ENCODE peak calls at places on chromosomes 13 and 19, in four cellular contexts. One of them, this sample, is unnamed.

GRCh38 chr19:10892256-10892655 is 20.9 kb downstream of the CARM1 start:
- DNase-seq in fibroblast of lung: no peak
- DNase-seq in upper lobe of right lung: no peak
- DNase-seq in heart left ventricle: no peak
- DNase-seq in this sample: no peak

GRCh38 chr19:41705393-41706174 is 2.8 kb upstream of the CEACAM5 start:
- DNase-seq in fibroblast of lung: peak; percentile 4
- DNase-seq in heart left ventricle: no peak
- DNase-seq in upper lobe of right lung: peak; percentile 72
- DNase-seq in this sample: no peak

GRCh38 chr19:19580417-19580816 is 38.1 kb downstream of the PBX4 start:
- DNase-seq in heart left ventricle: no peak
- DNase-seq in upper lobe of right lung: no peak
- DNase-seq in fibroblast of lung: no peak
- DNase-seq in this sample: no peak

GRCh38 chr13:100392709-100393630 is 195.6 kb downstream of the GGACT start:
- DNase-seq in heart left ventricle: peak; percentile 60
- DNase-seq in upper lobe of right lung: no peak
- DNase-seq in fibroblast of lung: peak; percentile 100
- DNase-seq in this sample: peak; percentile 97

GRCh38 chr13:35876601-35877000 is 254.6 kb downstream of the DCLK1 start:
- DNase-seq in fibroblast of lung: peak; percentile 18
- DNase-seq in heart left ventricle: no peak
- DNase-seq in upper lobe of right lung: no peak
- DNase-seq in this sample: no peak

GRCh38 chr19:28288850-28289249 is 924.1 kb downstream of the UQCRFS1 start:
- DNase-seq in upper lobe of right lung: no peak
- DNase-seq in heart left ventricle: no peak
- DNase-seq in fibroblast of lung: peak; percentile 18
- DNase-seq in this sample: no peak

GRCh38 chr19:1026189-1027019 is at the start of gene CNN2:
- DNase-seq in upper lobe of right lung: peak; percentile 93
- DNase-seq in fibroblast of lung: peak; percentile 77
- DNase-seq in heart left ventricle: peak; percentile 91
- DNase-seq in this sample: no peak

GRCh38 chr19:42295831-42296525 is 6.0 kb upstream of the PRR19 start:
- DNase-seq in upper lobe of right lung: peak; percentile 91
- DNase-seq in fibroblast of lung: peak; percentile 31
- DNase-seq in heart left ventricle: peak; percentile 80
- DNase-seq in this sample: no peak

GRCh38 chr19:50427318-50427925 is 5.3 kb upstream of the MYBPC2 start:
- DNase-seq in heart left ventricle: no peak
- DNase-seq in fibroblast of lung: no peak
- DNase-seq in upper lobe of right lung: no peak
- DNase-seq in this sample: no peak

GRCh38 chr13:55214851-55215345 is 1925.8 kb upstream of the PRR20A start:
- DNase-seq in heart left ventricle: no peak
- DNase-seq in fibroblast of lung: no peak
- DNase-seq in upper lobe of right lung: no peak
- DNase-seq in this sample: no peak

GRCh38 chr13:43838909-43839308 is 40.6 kb downstream of the CCDC122 start:
- DNase-seq in fibroblast of lung: peak; percentile 86
- DNase-seq in heart left ventricle: no peak
- DNase-seq in upper lobe of right lung: no peak
- DNase-seq in this sample: no peak

GRCh38 chr19:19064098-19064722 is 416 bp downstream of the SLC25A42 start:
- DNase-seq in upper lobe of right lung: no peak
- DNase-seq in fibroblast of lung: no peak
- DNase-seq in heart left ventricle: no peak
- DNase-seq in this sample: no peak

GRCh38 chr13:98775844-98776598 is 23.5 kb upstream of the SLC15A1 start:
- DNase-seq in upper lobe of right lung: no peak
- DNase-seq in fibroblast of lung: peak; percentile 82
- DNase-seq in heart left ventricle: no peak
- DNase-seq in this sample: peak; percentile 67

GRCh38 chr13:45269204-45269603 is 68.4 kb upstream of the KCTD4 start:
- DNase-seq in heart left ventricle: no peak
- DNase-seq in fibroblast of lung: peak; percentile 67
- DNase-seq in upper lobe of right lung: no peak
- DNase-seq in this sample: no peak

GRCh38 chr13:29583073-29583785 is 12.3 kb downstream of the SLC7A1 start:
- DNase-seq in upper lobe of right lung: no peak
- DNase-seq in fibroblast of lung: peak; percentile 91
- DNase-seq in heart left ventricle: no peak
- DNase-seq in this sample: peak; percentile 67

GRCh38 chr19:56671613-56671994 is at the start of gene ZNF835:
- DNase-seq in heart left ventricle: peak; percentile 98
- DNase-seq in upper lobe of right lung: peak; percentile 94
- DNase-seq in fibroblast of lung: peak; percentile 2
- DNase-seq in this sample: no peak

GRCh38 chr13:107458269-107458668 is 757.1 kb downstream of the LIG4 start:
- DNase-seq in heart left ventricle: no peak
- DNase-seq in upper lobe of right lung: no peak
- DNase-seq in fibroblast of lung: no peak
- DNase-seq in this sample: no peak

GRCh38 chr13:62293081-62293480 is 877.4 kb upstream of the PCDH20 start:
- DNase-seq in upper lobe of right lung: no peak
- DNase-seq in fibroblast of lung: peak; percentile 2
- DNase-seq in heart left ventricle: no peak
- DNase-seq in this sample: no peak

GRCh38 chr13:46480131-46480530 is 72.8 kb upstream of the LRCH1 start:
- DNase-seq in heart left ventricle: no peak
- DNase-seq in upper lobe of right lung: no peak
- DNase-seq in fibroblast of lung: no peak
- DNase-seq in this sample: no peak

GRCh38 chr19:36136975-36137686 is 2.7 kb upstream of the CAPNS1 start:
- DNase-seq in heart left ventricle: peak; percentile 76
- DNase-seq in fibroblast of lung: peak; percentile 66
- DNase-seq in upper lobe of right lung: peak; percentile 80
- DNase-seq in this sample: no peak

GRCh38 chr19:42048992-42049391 is 21.0 kb downstream of the GRIK5 start:
- DNase-seq in fibroblast of lung: no peak
- DNase-seq in upper lobe of right lung: no peak
- DNase-seq in heart left ventricle: no peak
- DNase-seq in this sample: no peak

GRCh38 chr13:78680064-78680463 is 21.1 kb upstream of the OBI1 start:
- DNase-seq in upper lobe of right lung: no peak
- DNase-seq in fibroblast of lung: no peak
- DNase-seq in heart left ventricle: no peak
- DNase-seq in this sample: no peak

GRCh38 chr19:18674616-18675015 is 8.9 kb upstream of the CRTC1 start:
- DNase-seq in heart left ventricle: peak; percentile 78
- DNase-seq in fibroblast of lung: peak; percentile 45
- DNase-seq in upper lobe of right lung: no peak
- DNase-seq in this sample: no peak

GRCh38 chr13:100534911-100535310 is 53.7 kb downstream of the GGACT start:
- DNase-seq in heart left ventricle: no peak
- DNase-seq in fibroblast of lung: no peak
- DNase-seq in upper lobe of right lung: no peak
- DNase-seq in this sample: no peak

GRCh38 chr13:114128624-114129522 is 3.5 kb downstream of the RASA3 start:
- DNase-seq in upper lobe of right lung: peak; percentile 86
- DNase-seq in heart left ventricle: peak; percentile 84
- DNase-seq in fibroblast of lung: peak; percentile 97
- DNase-seq in this sample: peak; percentile 57

GRCh38 chr13:52127378-52127777 is 1.5 kb downstream of the NEK5 start:
- DNase-seq in upper lobe of right lung: no peak
- DNase-seq in heart left ventricle: no peak
- DNase-seq in fibroblast of lung: peak; percentile 94
- DNase-seq in this sample: no peak

DNA sequence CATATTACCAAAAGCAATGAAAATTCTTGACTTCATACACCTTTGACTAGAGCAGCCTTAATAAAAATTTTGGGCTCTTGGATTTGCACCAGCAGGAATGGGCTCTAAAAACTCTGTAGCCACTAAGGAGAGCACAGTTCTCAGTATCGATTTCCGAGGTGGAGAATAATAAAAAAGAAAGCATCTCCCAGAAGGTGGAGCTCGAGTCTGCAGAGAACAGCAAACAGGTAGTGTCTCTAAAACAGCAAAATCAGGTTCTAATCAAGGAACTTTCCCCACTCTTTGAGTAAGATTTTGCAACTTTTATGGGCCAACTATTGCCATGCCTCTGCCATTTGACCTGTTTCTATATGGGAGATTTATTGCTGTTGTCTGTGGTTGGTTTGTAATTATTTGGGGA is 258.7 kb upstream of the GPC6 start:
- DNase-seq in heart left ventricle: no peak
- DNase-seq in upper lobe of right lung: no peak
- DNase-seq in fibroblast of lung: peak; percentile 8
- DNase-seq in this sample: no peak
- TF ChIP-seq CTCF in heart left ventricle: no peak
- TF ChIP-seq CTCF in upper lobe of right lung: no peak
- TF ChIP-seq CTCF in fibroblast of lung: no peak
- TF ChIP-seq CTCF in this sample: peak; percentile 44

GRCh38 chr19:23395041-23395721 is at the start of gene ZNF91:
- DNase-seq in heart left ventricle: peak; percentile 99
- DNase-seq in fibroblast of lung: peak; percentile 97
- DNase-seq in upper lobe of right lung: peak; percentile 95
- DNase-seq in this sample: peak; percentile 80

GRCh38 chr19:23391239-23391638 is 4.0 kb downstream of the ZNF91 start:
- DNase-seq in heart left ventricle: no peak
- DNase-seq in fibroblast of lung: no peak
- DNase-seq in upper lobe of right lung: no peak
- DNase-seq in this sample: no peak

GRCh38 chr19:23392706-23393105 is 2.6 kb downstream of the ZNF91 start:
- DNase-seq in heart left ventricle: no peak
- DNase-seq in fibroblast of lung: peak; percentile 35
- DNase-seq in upper lobe of right lung: no peak
- DNase-seq in this sample: no peak

GRCh38 chr19:23393121-23393520 is 2.1 kb downstream of the ZNF91 start:
- DNase-seq in fibroblast of lung: no peak
- DNase-seq in upper lobe of right lung: no peak
- DNase-seq in heart left ventricle: no peak
- DNase-seq in this sample: no peak
- TF ChIP-seq CTCF in fibroblast of lung: no peak
- TF ChIP-seq CTCF in upper lobe of right lung: no peak
- TF ChIP-seq CTCF in heart left ventricle: no peak
- TF ChIP-seq CTCF in this sample: no peak

DNA sequence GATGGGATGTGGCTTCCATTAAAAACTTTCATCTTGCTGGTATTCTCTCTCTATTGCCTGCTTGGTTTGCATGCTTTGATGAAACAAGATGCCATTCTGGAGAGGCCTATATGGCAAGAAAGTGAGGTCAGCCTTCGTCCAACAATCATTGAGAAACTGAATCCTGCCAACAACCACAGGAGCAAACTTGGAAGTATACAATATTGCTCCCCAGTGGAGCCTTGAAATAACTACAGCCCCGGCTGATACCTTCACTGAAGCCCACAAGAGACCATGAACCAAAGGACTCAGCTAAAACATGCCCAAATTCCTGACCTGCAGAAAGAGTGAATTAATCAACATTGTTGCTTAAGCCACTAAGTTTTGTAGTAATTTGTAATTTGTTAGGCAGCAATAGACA is 82.5 kb upstream of the FGF14 start:
- DNase-seq in upper lobe of right lung: no peak
- DNase-seq in heart left ventricle: no peak
- DNase-seq in fibroblast of lung: peak; percentile 2
- DNase-seq in this sample: peak; percentile 4
- TF ChIP-seq CTCF in upper lobe of right lung: no peak
- TF ChIP-seq CTCF in heart left ventricle: peak; percentile 7
- TF ChIP-seq CTCF in fibroblast of lung: peak; percentile 48
- TF ChIP-seq CTCF in this sample: peak; percentile 53

GRCh38 chr19:51607920-51608562 is 22.2 kb downstream of the SIGLEC5 start:
- DNase-seq in heart left ventricle: peak; percentile 82
- DNase-seq in fibroblast of lung: peak; percentile 39
- DNase-seq in upper lobe of right lung: peak; percentile 91
- DNase-seq in this sample: no peak

GRCh38 chr19:51610576-51610975 is 19.6 kb downstream of the SIGLEC5 start:
- DNase-seq in fibroblast of lung: no peak
- DNase-seq in upper lobe of right lung: no peak
- DNase-seq in heart left ventricle: no peak
- DNase-seq in this sample: no peak

GRCh38 chr19:51602189-51602854 is 27.9 kb downstream of the SIGLEC5 start:
- DNase-seq in upper lobe of right lung: no peak
- DNase-seq in fibroblast of lung: no peak
- DNase-seq in heart left ventricle: no peak
- DNase-seq in this sample: no peak

GRCh38 chr19:51607077-51607476 is 23.1 kb downstream of the SIGLEC5 start:
- DNase-seq in heart left ventricle: no peak
- DNase-seq in upper lobe of right lung: no peak
- DNase-seq in fibroblast of lung: no peak
- DNase-seq in this sample: no peak
- TF ChIP-seq CTCF in heart left ventricle: no peak
- TF ChIP-seq CTCF in upper lobe of right lung: no peak
- TF ChIP-seq CTCF in fibroblast of lung: no peak
- TF ChIP-seq CTCF in this sample: no peak

GRCh38 chr19:29527500-29528328 is 1.9 kb downstream of the VSTM2B start:
- DNase-seq in heart left ventricle: no peak
- DNase-seq in upper lobe of right lung: peak; percentile 46
- DNase-seq in fibroblast of lung: no peak
- DNase-seq in this sample: no peak
- TF ChIP-seq CTCF in heart left ventricle: no peak
- TF ChIP-seq CTCF in upper lobe of right lung: no peak
- TF ChIP-seq CTCF in fibroblast of lung: no peak
- TF ChIP-seq CTCF in this sample: no peak

GRCh38 chr19:38266981-38267597 is 2.7 kb downstream of the SPINT2 start:
- DNase-seq in heart left ventricle: no peak
- DNase-seq in fibroblast of lung: peak; percentile 73
- DNase-seq in upper lobe of right lung: no peak
- DNase-seq in this sample: no peak

GRCh38 chr19:38264486-38265212 is at the start of gene SPINT2:
- DNase-seq in heart left ventricle: no peak
- DNase-seq in upper lobe of right lung: no peak
- DNase-seq in fibroblast of lung: no peak
- DNase-seq in this sample: no peak

GRCh38 chr19:38265213-38265861 is 964 bp downstream of the SPINT2 start:
- DNase-seq in upper lobe of right lung: peak; percentile 74
- DNase-seq in fibroblast of lung: peak; percentile 33
- DNase-seq in heart left ventricle: no peak
- DNase-seq in this sample: no peak

GRCh38 chr19:38267780-38268430 is 3.5 kb downstream of the SPINT2 start:
- DNase-seq in fibroblast of lung: no peak
- DNase-seq in upper lobe of right lung: peak; percentile 76
- DNase-seq in heart left ventricle: no peak
- DNase-seq in this sample: no peak

DNA sequence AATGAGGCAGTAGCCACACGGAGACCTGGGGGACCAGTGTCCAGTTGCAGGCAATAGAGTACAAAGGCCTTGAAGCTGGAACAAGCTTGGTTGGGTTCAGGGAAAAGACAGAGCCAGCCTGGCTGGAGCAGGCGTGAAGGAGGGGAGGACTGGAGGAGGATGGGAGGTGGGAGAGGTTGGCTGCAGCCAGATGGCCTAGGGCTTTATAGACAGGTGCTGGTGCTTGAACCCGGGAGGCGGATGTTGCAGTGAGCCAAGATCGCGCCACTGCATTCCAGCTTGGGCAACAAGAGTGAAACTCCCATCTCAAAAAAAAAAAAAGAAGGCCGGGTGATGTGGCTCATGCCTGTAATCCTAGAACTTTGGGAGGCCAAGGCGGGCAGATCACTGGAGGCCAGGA is 1.7 kb downstream of the SPINT2 start:
- DNase-seq in upper lobe of right lung: no peak
- DNase-seq in fibroblast of lung: no peak
- DNase-seq in heart left ventricle: no peak
- DNase-seq in this sample: no peak
- TF ChIP-seq CTCF in upper lobe of right lung: no peak
- TF ChIP-seq CTCF in fibroblast of lung: no peak
- TF ChIP-seq CTCF in heart left ventricle: no peak
- TF ChIP-seq CTCF in this sample: no peak

This sample was measured in epithelial cell of proximal tubule.